ENCODE peak calls at places on chromosomes 2 and 18, in five cellular contexts. Y is IMR-90, Z is H9, O is H1, A is SK-N-SH. E is an unnamed sample.

GRCh38 chr2:136362676-136363390 is 244.9 kb upstream of the CXCR4 start:
- DNase-seq in O (no peak), Z (no peak), A (no peak), Y (no peak), E (no peak)

GRCh38 chr18:21740724-21741510 is at the start of gene MIB1:
- DNase-seq in Y (peak; percentile 41), O (peak; percentile 99), Z (no peak), A (peak; percentile 96), E (no peak)

GRCh38 chr2:39665811-39666488 is at the start of gene TMEM178A:
- DNase-seq in O (peak; percentile 76), Y (no peak), Z (peak; percentile 67), A (peak; percentile 90), E (peak; percentile 22)

GRCh38 chr2:231523451-231524266 is 6.6 kb downstream of the NMUR1 start:
- DNase-seq in O (no peak), Y (no peak), A (no peak), Z (no peak), E (no peak)

GRCh38 chr18:63191413-63191812 is 128.2 kb downstream of the BCL2 start:
- DNase-seq in O (no peak), A (no peak), Z (no peak), Y (no peak), E (no peak)

GRCh38 chr18:36688020-36688965 is 140.5 kb downstream of the TPGS2 start:
- DNase-seq in O (peak; percentile 86), Z (peak; percentile 64), Y (peak; percentile 74), A (peak; percentile 70), E (peak; percentile 71)

GRCh38 chr2:66508358-66509071 is 73.6 kb downstream of the MEIS1 start:
- DNase-seq in O (no peak), Y (peak; percentile 49), A (peak; percentile 34), Z (peak; percentile 42), E (peak; percentile 46)

GRCh38 chr18:44830551-44830950 is 149.9 kb downstream of the SETBP1 start:
- DNase-seq in A (no peak), Z (no peak), Y (peak; percentile 3), O (no peak), E (no peak)

GRCh38 chr18:1261054-1261453 is 356.4 kb downstream of the ADCYAP1 start:
- DNase-seq in Y (no peak), Z (no peak), A (no peak), O (no peak), E (no peak)

GRCh38 chr2:65429799-65430514 is 2.4 kb downstream of the SPRED2 start:
- DNase-seq in O (no peak), A (no peak), Z (no peak), Y (no peak), E (no peak)

GRCh38 chr2:36704475-36705150 is 8.1 kb downstream of the VIT start:
- DNase-seq in Z (no peak), A (no peak), Y (no peak), O (no peak), E (no peak)

GRCh38 chr2:34549710-34550345 is 950.7 kb upstream of the FAM98A start:
- DNase-seq in A (no peak), O (no peak), Z (no peak), Y (no peak), E (no peak)

GRCh38 chr2:74575320-74575719 is 20.8 kb downstream of the DOK1 start:
- DNase-seq in A (no peak), Y (no peak), Z (no peak), O (no peak), E (no peak)

GRCh38 chr2:146634256-146635068 is 1210.4 kb upstream of the ACVR2A start:
- DNase-seq in Y (peak; percentile 81), A (no peak), O (no peak), Z (no peak), E (peak; percentile 32)

GRCh38 chr18:33735428-33735827 is 157.4 kb downstream of the ASXL3 start:
- DNase-seq in Z (no peak), O (no peak), A (no peak), Y (no peak), E (no peak)

GRCh38 chr2:888211-888801 is 62.3 kb upstream of the SNTG2 start:
- DNase-seq in Y (no peak), Z (peak; percentile 17), A (no peak), O (no peak), E (no peak)

GRCh38 chr2:105744909-105745853 is at the start of gene NCK2:
- DNase-seq in O (peak; percentile 68), A (peak; percentile 87), Z (no peak), Y (peak; percentile 29), E (peak; percentile 34)

GRCh38 chr18:8424481-8424880 is 184.8 kb upstream of the RAB12 start:
- DNase-seq in A (peak; percentile 40), Y (no peak), O (no peak), Z (no peak), E (peak; percentile 6)

GRCh38 chr2:121735520-121736074 is 1.1 kb downstream of the NIFK start:
- DNase-seq in A (peak; percentile 26), O (no peak), Z (no peak), Y (no peak), E (no peak)

GRCh38 chr2:19568809-19569208 is 210.4 kb upstream of the OSR1 start:
- DNase-seq in Y (no peak), A (no peak), Z (no peak), O (no peak), E (no peak)

GRCh38 chr2:152171733-152172132 is 3.8 kb downstream of the STAM2 start:
- DNase-seq in Z (no peak), A (no peak), Y (no peak), O (no peak), E (no peak)

GRCh38 chr18:3995476-3996102 is 459.5 kb downstream of the DLGAP1 start:
- DNase-seq in Y (peak; percentile 82), O (peak; percentile 69), Z (peak; percentile 53), A (peak; percentile 27), E (peak; percentile 83)

GRCh38 chr2:204643326-204643725 is 98.1 kb downstream of the PARD3B start:
- DNase-seq in Z (no peak), A (no peak), O (no peak), Y (peak; percentile 71), E (peak; percentile 32)

GRCh38 chr2:138395565-138396306 is 105.8 kb upstream of the SPOPL start:
- DNase-seq in A (no peak), Z (no peak), Y (peak; percentile 42), O (no peak), E (peak; percentile 66)

GRCh38 chr2:149200109-149200520 is 130.3 kb upstream of the LYPD6 start:
- DNase-seq in A (no peak), Y (no peak), Z (no peak), O (no peak), E (peak; percentile 16)

GRCh38 chr2:224357098-224357901 is 44.6 kb downstream of the FAM124B start:
- DNase-seq in O (peak; percentile 76), Y (peak; percentile 60), A (peak; percentile 68), Z (peak; percentile 43), E (peak; percentile 48)
- H2AFZ ChIP-seq in O (no peak overlapping the region), Y (no peak overlapping the region), A (no peak overlapping the region), Z (no peak overlapping the region), E (no peak overlapping the region)

DNA sequence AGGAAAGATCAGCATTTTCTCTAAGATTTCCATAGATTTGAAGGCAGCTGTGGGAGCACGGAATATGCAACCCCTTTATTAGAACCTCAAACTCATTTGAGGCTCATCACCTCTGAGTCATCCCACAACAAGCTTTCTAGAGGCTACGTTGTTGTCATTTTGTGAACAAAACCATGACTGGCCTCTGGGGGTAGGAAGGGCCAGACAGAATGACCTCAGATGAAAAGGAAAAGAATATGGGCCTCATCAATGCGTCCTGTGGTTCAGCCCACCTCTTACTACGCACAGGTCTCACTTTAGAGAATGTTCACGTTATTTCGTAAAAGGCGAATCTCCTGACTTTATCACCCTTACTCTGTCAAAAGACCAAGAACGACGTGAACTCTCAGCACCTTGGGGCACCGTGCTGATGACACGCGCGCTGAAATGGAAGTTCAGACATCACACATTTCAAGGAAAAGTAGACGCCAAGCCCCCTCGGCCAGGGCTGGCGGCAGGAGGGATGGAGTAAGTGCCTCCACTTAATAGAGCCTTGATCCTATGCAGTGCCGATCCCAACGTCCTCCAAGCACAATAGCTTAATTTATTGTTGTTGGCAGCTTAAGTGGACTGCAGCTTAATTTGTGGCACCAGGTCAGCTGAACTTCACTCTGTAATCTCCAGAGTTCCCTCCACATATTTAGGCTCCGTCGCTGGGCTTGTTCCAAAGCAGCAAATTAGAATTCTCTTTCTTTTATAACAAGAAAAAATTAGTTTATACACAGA is 208.3 kb downstream of the EIPR1 start:
- DNase-seq in Y (peak; percentile 69), Z (no peak), O (no peak), A (peak; percentile 33), E (peak; percentile 67)
- H3K27ac ChIP-seq in Y (no peak overlapping the region), Z (no peak overlapping the region), O (no peak overlapping the region), A (no peak overlapping the region), E (no peak overlapping the region)

GRCh38 chr2:98924038-98924437 is 12.0 kb downstream of the CRACDL start:
- DNase-seq in Z (no peak), O (no peak), A (no peak), Y (no peak), E (no peak)

GRCh38 chr2:98928242-98928641 is 7.8 kb downstream of the CRACDL start:
- DNase-seq in A (no peak), Y (no peak), O (no peak), Z (no peak), E (no peak)

GRCh38 chr2:98927059-98927458 is 9.0 kb downstream of the CRACDL start:
- DNase-seq in Y (no peak), O (no peak), A (no peak), Z (no peak), E (no peak)

GRCh38 chr2:98924910-98925309 is 11.1 kb downstream of the CRACDL start:
- DNase-seq in O (no peak), Z (no peak), Y (no peak), A (no peak), E (no peak)

GRCh38 chr2:98926601-98927000 is 9.4 kb downstream of the CRACDL start:
- DNase-seq in Y (no peak), Z (no peak), A (no peak), O (no peak), E (peak; percentile 67)
- H3K4me2 ChIP-seq in Y (no peak overlapping the region), Z (no peak overlapping the region), A (no peak overlapping the region), O (no peak overlapping the region), E (no peak overlapping the region)

GRCh38 chr2:7927694-7928093 is 754.2 kb upstream of the ID2 start:
- DNase-seq in Y (no peak), O (no peak), Z (no peak), A (no peak), E (peak; percentile 2)

GRCh38 chr2:7930800-7931635 is 750.8 kb upstream of the ID2 start:
- DNase-seq in Y (peak; percentile 70), O (no peak), A (no peak), Z (no peak), E (peak; percentile 85)

GRCh38 chr2:7925506-7925905 is 756.4 kb upstream of the ID2 start:
- DNase-seq in O (no peak), Z (no peak), Y (no peak), A (no peak), E (no peak)

GRCh38 chr2:7931808-7932207 is 750.0 kb upstream of the ID2 start:
- DNase-seq in O (no peak), Y (no peak), Z (no peak), A (no peak), E (no peak)

DNA sequence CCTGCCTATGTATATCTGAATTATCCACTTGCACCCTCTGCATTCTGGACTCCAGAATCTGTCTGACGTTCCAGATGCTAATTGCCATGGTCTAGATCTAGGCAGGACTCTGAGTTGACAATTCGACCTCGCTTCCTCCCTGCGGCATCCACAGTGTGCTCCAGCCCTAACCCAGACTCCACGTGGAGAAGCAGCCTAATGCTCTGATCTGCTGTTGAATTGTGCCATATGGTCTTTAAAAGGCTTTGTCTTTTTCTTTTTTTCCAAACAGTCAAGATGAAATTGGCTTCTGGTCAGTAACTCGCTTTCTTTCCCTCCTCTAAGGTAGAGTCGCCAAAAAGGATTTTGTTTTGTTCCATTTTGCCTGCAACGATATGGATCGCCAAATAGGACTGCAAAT is 752.6 kb upstream of the ID2 start:
- DNase-seq in A (no peak), Y (no peak), O (no peak), Z (no peak), E (no peak)
- H2AFZ ChIP-seq in A (no peak overlapping the region), Y (no peak overlapping the region), O (no peak overlapping the region), Z (no peak overlapping the region), E (no peak overlapping the region)

GRCh38 chr2:102181376-102181775 is 5.4 kb upstream of the IL1RL2 start:
- DNase-seq in O (no peak), Y (no peak), A (no peak), Z (no peak), E (no peak)
- H3K27ac ChIP-seq in O (no peak overlapping the region), Y (no peak overlapping the region), A (no peak overlapping the region), Z (no peak overlapping the region), E (no peak overlapping the region)

E was measured in fibroblast of lung.